ENCODE peak calls at places on chromosomes 6 and 20, in seven cellular contexts. K is neural progenitor cell, H is hepatocyte, X is fibroblast of lung, L is bronchial epithelial cell, F is HCT116, G is spleen. O is an unnamed sample. For H3K36me3, the result is how much of the 10 kb centered on the place peaks cover.

GRCh38 chr20:25360631-25361286 is 29.9 kb downstream of the ABHD12 start:
- DNase-seq in K (no peak), H (no peak), X (peak), L (no peak), F (no peak), G (no peak), O (no peak)

GRCh38 chr6:692356-692851 is 535 bp downstream of the EXOC2 start:
- DNase-seq in K (peak), H (peak), X (peak), L (peak), F (peak), G (peak), O (peak)

GRCh38 chr6:25215881-25216280 is 63.3 kb upstream of the CARMIL1 start:
- DNase-seq in K (no peak), H (no peak), X (no peak), L (peak), F (no peak), G (no peak), O (no peak)

GRCh38 chr6:29813809-29814208 is 13.8 kb upstream of the HLA-G start:
- DNase-seq in K (no peak), H (no peak), X (no peak), L (peak), F (peak), G (no peak), O (no peak)

GRCh38 chr20:29497261-29497671 is 1760.2 kb upstream of the DEFB115 start:
- DNase-seq in K (no peak), H (no peak), X (no peak), L (peak), F (no peak), G (peak), O (no peak)

GRCh38 chr6:102114402-102114801 is 720.9 kb downstream of the GRIK2 start:
- DNase-seq in K (peak), H (peak), X (no peak), L (peak), F (peak), G (no peak), O (no peak)

GRCh38 chr6:38283734-38284362 is 355.9 kb downstream of the BTBD9 start:
- DNase-seq in K (no peak), H (no peak), X (no peak), L (peak), F (peak), G (no peak), O (no peak)

GRCh38 chr6:75213732-75214131 is 7.9 kb upstream of the COL12A1 start:
- DNase-seq in K (no peak), H (no peak), X (no peak), L (no peak), F (no peak), G (no peak), O (no peak)

GRCh38 chr20:10115021-10115420 is 80.2 kb downstream of the ANKEF1 start:
- DNase-seq in K (no peak), H (no peak), X (peak), L (peak), F (no peak), G (no peak), O (no peak)

GRCh38 chr20:33423141-33423834 is 20.3 kb downstream of the SNTA1 start:
- DNase-seq in K (no peak), H (peak), X (peak), L (no peak), F (no peak), G (no peak), O (peak)

GRCh38 chr6:148500402-148500801 is 157.8 kb downstream of the SASH1 start:
- DNase-seq in K (no peak), H (no peak), X (no peak), L (no peak), F (no peak), G (no peak), O (no peak)

GRCh38 chr6:36353411-36353915 is 16.8 kb upstream of the BNIP5 start:
- DNase-seq in K (no peak), H (no peak), X (peak), L (peak), F (no peak), G (no peak), O (no peak)

GRCh38 chr6:44217332-44218143 is 812 bp downstream of the MYMX start:
- DNase-seq in K (peak), H (no peak), X (peak), L (peak), F (no peak), G (no peak), O (peak)

GRCh38 chr6:145534986-145535385 is 200.3 kb downstream of the EPM2A start:
- DNase-seq in K (no peak), H (no peak), X (no peak), L (no peak), F (no peak), G (no peak), O (no peak)

GRCh38 chr20:17796096-17796563 is 96.4 kb downstream of the BANF2 start:
- DNase-seq in K (no peak), H (peak), X (peak), L (no peak), F (no peak), G (no peak), O (peak)

GRCh38 chr20:1802385-1803215 is 92.6 kb upstream of the SIRPA start:
- DNase-seq in K (peak), H (peak), X (peak), L (peak), F (no peak), G (peak), O (peak)

GRCh38 chr6:40931927-40932326 is 107.1 kb downstream of the UNC5CL start:
- DNase-seq in K (no peak), H (no peak), X (peak), L (peak), F (no peak), G (no peak), O (no peak)

GRCh38 chr20:1711826-1712601 is 54.4 kb upstream of the SIRPG start:
- DNase-seq in K (no peak), H (no peak), X (no peak), L (no peak), F (no peak), G (no peak), O (no peak)

GRCh38 chr6:26319405-26320128 is 45.4 kb upstream of the BTN3A2 start:
- DNase-seq in K (peak), H (no peak), X (no peak), L (no peak), F (no peak), G (no peak), O (no peak)

GRCh38 chr6:34791164-34791841 is 580 bp upstream of the BLTP3A start:
- DNase-seq in K (peak), H (peak), X (peak), L (no peak), F (peak), G (peak), O (peak)

GRCh38 chr6:190596-191395 is 101.5 kb upstream of the DUSP22 start:
- DNase-seq in K (peak), H (no peak), X (no peak), L (peak), F (no peak), G (no peak), O (no peak)

GRCh38 chr20:2741463-2741862 is 48.9 kb downstream of the EBF4 start:
- DNase-seq in K (no peak), H (no peak), X (no peak), L (no peak), F (no peak), G (no peak), O (no peak)

GRCh38 chr6:10641494-10641893 is 52.9 kb downstream of the C6orf52 start:
- DNase-seq in K (peak), H (no peak), X (no peak), L (no peak), F (no peak), G (no peak), O (no peak)

GRCh38 chr20:10671221-10671849 is 2.5 kb downstream of the JAG1 start:
- DNase-seq in K (peak), H (peak), X (peak), L (peak), F (no peak), G (peak), O (no peak)

GRCh38 chr20:6663751-6664388 is 103.6 kb upstream of the BMP2 start:
- DNase-seq in K (no peak), H (peak), X (peak), L (peak), F (no peak), G (no peak), O (no peak)

GRCh38 chr6:7922596-7922995 is 12.0 kb upstream of the TXNDC5 start:
- DNase-seq in K (no peak), H (no peak), X (peak), L (no peak), F (no peak), G (no peak), O (no peak)

GRCh38 chr6:151806757-151807512 is 547 bp upstream of the ESR1 start:
- DNase-seq in K (no peak), H (peak), X (peak), L (no peak), F (no peak), G (no peak), O (no peak)

GRCh38 chr6:146433881-146434741 is 109.5 kb upstream of the RAB32 start:
- DNase-seq in K (peak), H (peak), X (peak), L (peak), F (no peak), G (peak), O (no peak)

GRCh38 chr6:131890091-131890490 is 61.1 kb downstream of the CCN2 start:
- DNase-seq in K (no peak), H (no peak), X (no peak), L (no peak), F (no peak), G (no peak), O (no peak)

GRCh38 chr6:168134399-168135201 is 55.6 kb upstream of the FRMD1 start:
- DNase-seq in K (no peak), H (no peak), X (no peak), L (no peak), F (no peak), G (peak), O (no peak)

GRCh38 chr20:1830240-1830639 is 65.0 kb upstream of the SIRPA start:
- DNase-seq in K (no peak), H (peak), X (peak), L (peak), F (peak), G (no peak), O (peak)

GRCh38 chr6:27836783-27837635 is 75.2 kb downstream of the OR2B2 start:
- DNase-seq in K (peak), H (peak), X (peak), L (peak), F (peak), G (peak), O (peak)

GRCh38 chr6:109237082-109237985 is 142.0 kb downstream of the CEP57L1 start:
- DNase-seq in K (no peak), H (no peak), X (no peak), L (peak), F (no peak), G (no peak), O (no peak)

DNA sequence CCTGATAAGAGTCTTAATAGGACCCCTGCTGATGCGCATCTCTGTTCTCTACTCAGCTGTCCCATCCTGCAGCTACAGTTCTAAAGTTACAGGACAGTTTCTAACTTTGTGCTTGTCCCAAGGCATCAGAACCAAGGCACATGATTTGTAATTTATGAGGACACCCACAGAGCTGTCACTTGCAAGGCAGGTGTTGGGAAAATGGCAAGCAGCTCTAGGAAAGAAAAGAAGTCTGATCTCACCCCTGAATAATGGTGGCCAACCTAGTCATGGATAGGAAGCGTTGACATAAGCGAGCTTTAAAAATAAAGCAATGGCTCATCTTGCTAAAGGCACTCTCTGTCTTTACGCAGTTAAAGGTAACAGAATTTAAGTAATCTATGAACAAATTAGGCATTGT is 127.6 kb upstream of the VGLL2 start:
- DNase-seq in K (peak), H (no peak), X (no peak), L (no peak), F (no peak), G (no peak), O (no peak)
- H3K36me3 ChIP-seq in K (under half), H (under half), X (under half), L (under half), F (under half), G (under half), O (under half)

GRCh38 chr6:137653698-137654059 is 159.5 kb upstream of the OLIG3 start:
- DNase-seq in K (no peak), H (no peak), X (no peak), L (no peak), F (no peak), G (no peak), O (no peak)
- TF ChIP-seq CTCF in K (no peak), H (no peak), X (no peak), L (no peak), F (no peak), G (no peak), O (no peak)

DNA sequence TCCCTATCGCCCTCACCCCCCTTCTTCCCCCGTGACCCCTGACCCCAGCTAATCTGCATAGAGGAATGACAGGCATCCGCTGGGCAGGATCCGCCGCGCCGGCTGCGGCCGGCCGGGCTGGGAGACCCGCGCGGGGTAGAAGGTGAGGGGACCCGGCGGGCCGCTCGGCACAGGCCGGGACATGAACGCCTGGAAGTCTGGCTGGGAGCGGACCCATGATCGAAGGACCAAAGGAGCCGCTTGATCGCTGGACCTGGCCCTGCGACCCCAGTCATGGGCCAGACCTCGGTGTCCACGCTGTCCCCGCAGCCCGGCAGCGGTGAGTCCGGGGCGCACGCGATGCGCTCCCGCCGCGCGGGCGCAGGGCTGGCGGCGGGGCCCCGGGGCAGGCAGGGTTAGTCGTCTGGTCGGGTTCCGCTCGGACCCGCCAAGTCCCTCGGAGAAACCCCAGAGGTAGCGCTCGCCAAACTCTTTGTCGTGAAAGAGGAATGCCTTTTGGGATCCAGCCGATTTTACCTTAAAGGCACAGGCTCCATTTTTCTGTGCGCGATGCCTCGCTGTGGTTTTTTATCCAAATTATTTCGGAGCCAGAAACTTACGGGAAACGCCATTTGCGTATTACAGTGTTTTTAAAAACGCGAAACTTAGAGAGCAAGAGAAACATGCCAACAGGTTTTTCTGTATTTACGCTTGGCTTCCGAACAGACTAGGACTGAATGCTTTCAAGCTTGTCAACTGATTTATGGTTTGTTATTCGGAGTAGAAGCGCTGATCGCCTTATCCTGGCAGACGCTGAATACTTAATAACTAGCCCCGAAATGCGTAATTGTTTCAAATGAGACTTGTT is at the start of gene PHACTR2:
- DNase-seq in K (peak), H (peak), X (peak), L (peak), F (peak), G (peak), O (peak)
- H3K4me3 ChIP-seq in K (peak), H (peak), X (peak), L (peak), F (peak), G (peak), O (peak)

DNA sequence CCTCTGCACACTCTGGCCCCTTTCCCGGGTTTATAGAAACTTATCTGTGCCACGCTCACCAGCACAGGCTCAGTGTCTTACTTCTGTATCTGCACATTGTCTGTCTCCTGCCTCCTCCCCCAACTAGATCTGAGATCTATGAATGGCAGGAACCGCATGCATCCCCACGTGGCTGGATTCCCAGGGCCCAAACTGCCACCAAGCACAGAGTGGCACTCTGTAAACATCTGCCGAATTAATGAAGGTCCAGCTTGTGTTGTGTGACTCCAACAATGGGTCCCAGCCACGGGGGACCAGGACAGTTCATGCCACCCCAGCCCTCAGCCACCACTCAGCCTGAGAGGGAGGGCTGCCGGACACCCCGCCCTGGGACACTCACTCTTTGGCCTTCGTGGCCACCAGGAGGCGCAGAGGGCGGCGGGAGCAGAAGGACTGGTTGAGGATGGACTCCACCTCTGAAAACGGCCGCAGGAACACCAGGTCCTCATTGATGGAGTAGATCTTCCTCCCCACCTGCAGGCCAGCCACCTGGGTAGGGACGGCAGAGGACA is 171.1 kb downstream of the PREX1 start:
- DNase-seq in K (peak), H (no peak), X (no peak), L (no peak), F (peak), G (peak), O (no peak)
- H3K36me3 ChIP-seq in K (under half), H (under half), X (under half), L (under half), F (under half), G (half or more), O (under half)

GRCh38 chr20:38927902-38928578 is 1.8 kb downstream of the FAM83D start:
- DNase-seq in K (no peak), H (no peak), X (no peak), L (peak), F (no peak), G (no peak), O (no peak)

GRCh38 chr20:38924718-38925117 is 1.5 kb upstream of the FAM83D start:
- DNase-seq in K (no peak), H (no peak), X (no peak), L (no peak), F (no peak), G (no peak), O (no peak)

GRCh38 chr20:38930242-38930569 is 4.0 kb downstream of the FAM83D start:
- DNase-seq in K (no peak), H (no peak), X (no peak), L (no peak), F (no peak), G (no peak), O (no peak)

GRCh38 chr20:38926934-38927616 is 858 bp downstream of the FAM83D start:
- DNase-seq in K (no peak), H (no peak), X (peak), L (no peak), F (no peak), G (no peak), O (no peak)

GRCh38 chr20:38926142-38926933 is at the start of gene FAM83D:
- DNase-seq in K (peak), H (peak), X (peak), L (peak), F (peak), G (peak), O (peak)
- TF ChIP-seq CTCF in K (no peak), H (no peak), X (no peak), L (no peak), F (no peak), G (no peak), O (no peak)

GRCh38 chr20:40686434-40686882 is 2.6 kb downstream of the MAFB start:
- DNase-seq in K (peak), H (no peak), X (no peak), L (no peak), F (no peak), G (no peak), O (no peak)
- H3K4me3 ChIP-seq in K (no peak), H (peak), X (no peak), L (no peak), F (no peak), G (peak), O (peak)

GRCh38 chr20:19706463-19706862 is 51.6 kb upstream of the RIN2 start:
- DNase-seq in K (no peak), H (no peak), X (no peak), L (no peak), F (no peak), G (no peak), O (no peak)
- H3K36me3 ChIP-seq in K (under half), H (under half), X (under half), L (under half), F (under half), G (under half), O (under half)

DNA sequence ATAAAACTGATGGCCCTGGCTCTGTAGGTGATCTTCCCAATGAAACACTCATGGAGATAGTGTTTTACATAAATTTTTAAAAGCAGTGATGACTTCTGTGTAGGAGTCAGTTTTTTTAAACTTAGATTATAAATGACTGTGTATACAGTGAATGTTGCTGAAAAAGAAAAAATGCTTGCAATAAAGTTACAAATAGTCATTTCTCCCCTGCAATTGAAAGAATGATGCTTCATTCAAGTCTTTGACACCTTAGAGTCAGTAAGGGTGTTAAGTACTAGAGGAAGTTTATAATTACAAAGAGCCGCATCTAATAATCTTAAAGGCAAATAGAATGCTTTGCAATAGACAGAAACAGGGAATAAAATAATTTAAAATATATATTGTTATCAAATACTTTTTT is 27.6 kb downstream of the ZNF292 start:
- DNase-seq in K (no peak), H (no peak), X (no peak), L (no peak), F (no peak), G (no peak), O (no peak)
- TF ChIP-seq CTCF in K (no peak), H (no peak), X (no peak), L (no peak), F (no peak), G (no peak), O (no peak)

GRCh38 chr20:32019563-32020463 is 9.6 kb downstream of the CCM2L start:
- DNase-seq in K (no peak), H (no peak), X (no peak), L (no peak), F (no peak), G (no peak), O (no peak)
- H3K4me3 ChIP-seq in K (peak), H (peak), X (no peak), L (no peak), F (peak), G (peak), O (peak)